ENCODE peak calls at places on chromosomes 13 and 19, in eight cellular contexts. S is cardiac muscle cell, Y is tibial artery, C is astrocyte of the spinal cord, K is left lung, G is thoracic aorta, X is mesothelial cell of epicardium, V is SK-N-SH. M is an unnamed sample.

GRCh38 chr19:1501200-1501595 is 10.2 kb downstream of the REEP6 start:
- DNase-seq in S (no peak), Y (no peak), C (no peak), K (no peak), G (no peak), X (no peak), V (no peak), M (no peak)

GRCh38 chr13:83274679-83275078 is 607.6 kb downstream of the SLITRK1 start:
- DNase-seq in S (no peak), Y (no peak), C (no peak), K (no peak), G (no peak), X (no peak), V (no peak), M (no peak)

GRCh38 chr13:68257111-68257842 is 1027.1 kb upstream of the PCDH9 start:
- DNase-seq in S (no peak), Y (no peak), C (peak), K (no peak), G (no peak), X (no peak), V (no peak), M (no peak)

GRCh38 chr13:27446986-27447583 is 3.3 kb downstream of the MTIF3 start:
- DNase-seq in S (no peak), Y (no peak), C (no peak), K (no peak), G (no peak), X (no peak), V (no peak), M (no peak)

GRCh38 chr19:6686628-6686975 is 16.6 kb upstream of the TNFSF14 start:
- DNase-seq in S (no peak), Y (no peak), C (no peak), K (no peak), G (no peak), X (no peak), V (no peak), M (peak)

GRCh38 chr19:10116085-10116865 is 3.4 kb downstream of the EIF3G start:
- DNase-seq in S (no peak), Y (no peak), C (no peak), K (no peak), G (no peak), X (no peak), V (no peak), M (no peak)

GRCh38 chr19:39827216-39827615 is 6.7 kb downstream of the DYRK1B start:
- DNase-seq in S (no peak), Y (no peak), C (no peak), K (no peak), G (no peak), X (no peak), V (no peak), M (no peak)

GRCh38 chr19:14081797-14082674 is 3.5 kb downstream of the C19orf67 start:
- DNase-seq in S (no peak), Y (peak), C (no peak), K (no peak), G (no peak), X (no peak), V (no peak), M (no peak)

GRCh38 chr19:1379961-1380489 is 3.7 kb upstream of the NDUFS7 start:
- DNase-seq in S (no peak), Y (no peak), C (no peak), K (no peak), G (no peak), X (no peak), V (no peak), M (no peak)

GRCh38 chr13:66513728-66514127 is 716.4 kb downstream of the PCDH9 start:
- DNase-seq in S (no peak), Y (no peak), C (peak), K (no peak), G (no peak), X (no peak), V (no peak), M (no peak)

GRCh38 chr19:3135961-3136683 is at the start of gene GNA15:
- DNase-seq in S (no peak), Y (no peak), C (no peak), K (peak), G (no peak), X (no peak), V (no peak), M (no peak)

GRCh38 chr13:75236774-75237173 is 245.2 kb downstream of the TBC1D4 start:
- DNase-seq in S (no peak), Y (no peak), C (no peak), K (no peak), G (no peak), X (no peak), V (no peak), M (no peak)

GRCh38 chr13:105328212-105328611 is 1207.2 kb downstream of the EFNB2 start:
- DNase-seq in S (no peak), Y (no peak), C (no peak), K (no peak), G (no peak), X (no peak), V (no peak), M (no peak)

GRCh38 chr13:40394304-40394983 is 272.0 kb downstream of the FOXO1 start:
- DNase-seq in S (no peak), Y (no peak), C (no peak), K (no peak), G (no peak), X (no peak), V (no peak), M (no peak)

GRCh38 chr13:107743983-107744382 is 471.4 kb downstream of the LIG4 start:
- DNase-seq in S (no peak), Y (no peak), C (peak), K (no peak), G (no peak), X (no peak), V (no peak), M (no peak)

GRCh38 chr13:111167290-111167689 is 52.2 kb downstream of the ARHGEF7 start:
- DNase-seq in S (no peak), Y (no peak), C (no peak), K (no peak), G (no peak), X (no peak), V (no peak), M (no peak)

GRCh38 chr13:92126399-92126798 is 728.0 kb downstream of the GPC5 start:
- DNase-seq in S (no peak), Y (no peak), C (no peak), K (no peak), G (no peak), X (no peak), V (no peak), M (no peak)

GRCh38 chr19:30635026-30635985 is 263.1 kb downstream of the ZNF536 start:
- DNase-seq in S (no peak), Y (no peak), C (no peak), K (no peak), G (no peak), X (no peak), V (no peak), M (no peak)

GRCh38 chr13:67395577-67395976 is 165.4 kb upstream of the PCDH9 start:
- DNase-seq in S (no peak), Y (no peak), C (no peak), K (no peak), G (no peak), X (no peak), V (no peak), M (no peak)

GRCh38 chr13:111344471-111345191 is 24.2 kb downstream of the TEX29 start:
- DNase-seq in S (peak), Y (no peak), C (peak), K (peak), G (no peak), X (no peak), V (no peak), M (no peak)

GRCh38 chr13:89212186-89212585 is 1541.0 kb downstream of the SLITRK5 start:
- DNase-seq in S (no peak), Y (no peak), C (no peak), K (no peak), G (no peak), X (no peak), V (no peak), M (no peak)

GRCh38 chr19:4415352-4415751 is 12.9 kb downstream of the CHAF1A start:
- DNase-seq in S (no peak), Y (no peak), C (no peak), K (no peak), G (no peak), X (no peak), V (no peak), M (no peak)

GRCh38 chr19:4413588-4413987 is 11.1 kb downstream of the CHAF1A start:
- DNase-seq in S (no peak), Y (no peak), C (no peak), K (no peak), G (no peak), X (no peak), V (no peak), M (no peak)

GRCh38 chr19:4416268-4416667 is 13.8 kb downstream of the CHAF1A start:
- DNase-seq in S (no peak), Y (no peak), C (no peak), K (no peak), G (no peak), X (no peak), V (no peak), M (no peak)

GRCh38 chr19:4414144-4414799 is 11.8 kb downstream of the CHAF1A start:
- DNase-seq in S (no peak), Y (no peak), C (peak), K (no peak), G (no peak), X (no peak), V (no peak), M (no peak)

GRCh38 chr19:4414800-4415251 is 12.4 kb downstream of the CHAF1A start:
- DNase-seq in S (no peak), Y (no peak), C (peak), K (no peak), G (no peak), X (no peak), V (no peak), M (no peak)
- TF ChIP-seq CTCF in S (no peak), Y (no peak), C (no peak), K (no peak), G (no peak), X (no peak), V (no peak), M (no peak)

GRCh38 chr19:18999896-19000620 is 33.3 kb downstream of the SUGP2 start:
- DNase-seq in S (no peak), Y (no peak), C (no peak), K (no peak), G (no peak), X (no peak), V (peak), M (no peak)
- TF ChIP-seq CTCF in S (peak), Y (no peak), C (peak), K (no peak), G (no peak), X (no peak), V (peak), M (peak)

DNA sequence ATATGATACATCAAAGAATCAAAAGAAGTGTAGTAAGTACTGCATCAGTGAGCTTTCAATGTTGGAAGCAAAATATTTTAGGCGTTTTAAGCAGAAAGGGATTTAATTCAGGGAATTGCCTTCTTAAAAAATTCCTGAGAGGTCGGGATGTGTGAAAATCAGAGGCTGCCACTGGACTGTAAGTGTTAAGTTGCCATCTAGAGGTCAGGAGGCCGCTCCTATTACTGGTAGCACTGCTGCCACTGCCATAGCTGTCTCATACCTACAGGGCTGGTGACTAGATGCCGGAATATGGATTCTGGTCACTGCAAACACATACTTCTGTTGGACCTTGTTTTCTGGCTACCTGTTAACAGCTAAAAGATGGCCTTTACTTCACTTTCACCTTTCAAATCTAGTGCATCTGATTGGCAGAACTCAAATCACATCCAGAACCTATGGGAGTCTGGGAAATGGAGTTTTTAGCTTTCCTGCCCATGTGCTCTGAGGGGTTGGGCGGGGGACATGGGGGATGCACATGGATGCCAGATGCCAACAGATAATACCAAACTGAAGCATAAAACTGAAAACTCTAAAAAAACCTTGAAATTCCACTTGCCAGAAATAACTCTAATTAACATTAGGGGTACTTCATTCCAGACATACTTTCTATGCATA is 29.8 kb downstream of the DGKH start:
- DNase-seq in S (peak), Y (no peak), C (no peak), K (no peak), G (no peak), X (no peak), V (peak), M (no peak)
- TF ChIP-seq CTCF in S (no peak), Y (no peak), C (no peak), K (no peak), G (no peak), X (no peak), V (no peak), M (no peak)

DNA sequence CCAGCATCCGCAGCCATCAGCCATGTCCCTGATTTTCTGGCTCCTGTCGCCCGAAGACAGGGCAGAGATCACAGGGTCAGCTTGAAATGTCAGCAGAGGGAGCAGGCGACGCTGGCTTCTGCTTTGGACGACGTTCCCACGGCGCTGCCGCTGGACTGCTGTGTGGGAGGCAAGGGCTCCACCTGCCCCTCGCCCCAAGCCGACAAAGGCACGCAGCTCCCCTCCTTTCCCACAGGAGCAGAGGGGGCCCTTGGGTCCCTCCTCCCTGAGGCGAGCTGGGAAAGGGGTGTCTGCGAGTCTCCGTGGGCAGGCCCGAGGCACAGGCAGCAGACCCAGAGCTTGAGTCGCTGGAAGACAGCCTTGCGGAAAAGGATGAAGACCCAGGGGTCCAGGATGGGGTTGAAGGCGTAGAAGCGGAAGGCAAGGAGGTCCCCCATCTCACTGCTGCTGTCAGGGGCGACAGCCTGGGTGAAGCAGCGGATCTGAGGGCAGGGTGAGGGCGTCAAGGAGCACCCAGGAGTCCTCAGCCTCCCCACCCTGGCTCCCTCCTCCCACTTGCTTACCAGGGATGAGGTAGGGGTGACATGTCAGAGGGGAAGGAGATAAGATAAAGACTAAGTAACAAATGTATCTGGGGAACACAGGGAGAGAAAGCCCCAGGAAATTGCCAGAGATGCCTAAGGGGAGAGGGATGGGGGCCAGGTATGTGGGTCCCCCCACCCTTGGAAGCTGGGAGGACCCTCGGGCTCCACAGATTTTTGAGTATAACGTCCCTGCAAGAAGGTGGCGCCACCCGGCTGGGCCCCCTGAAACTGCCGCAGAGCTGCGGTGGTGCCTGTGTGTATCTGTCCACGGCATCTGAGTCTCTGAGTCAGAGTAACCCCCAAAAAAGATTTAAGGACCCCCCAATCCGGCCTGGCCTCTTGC is 3.4 kb downstream of the PTGIR start:
- DNase-seq in S (no peak), Y (no peak), C (no peak), K (no peak), G (no peak), X (no peak), V (peak), M (no peak)
- TF ChIP-seq CTCF in S (peak), Y (no peak), C (peak), K (no peak), G (no peak), X (peak), V (peak), M (peak)

DNA sequence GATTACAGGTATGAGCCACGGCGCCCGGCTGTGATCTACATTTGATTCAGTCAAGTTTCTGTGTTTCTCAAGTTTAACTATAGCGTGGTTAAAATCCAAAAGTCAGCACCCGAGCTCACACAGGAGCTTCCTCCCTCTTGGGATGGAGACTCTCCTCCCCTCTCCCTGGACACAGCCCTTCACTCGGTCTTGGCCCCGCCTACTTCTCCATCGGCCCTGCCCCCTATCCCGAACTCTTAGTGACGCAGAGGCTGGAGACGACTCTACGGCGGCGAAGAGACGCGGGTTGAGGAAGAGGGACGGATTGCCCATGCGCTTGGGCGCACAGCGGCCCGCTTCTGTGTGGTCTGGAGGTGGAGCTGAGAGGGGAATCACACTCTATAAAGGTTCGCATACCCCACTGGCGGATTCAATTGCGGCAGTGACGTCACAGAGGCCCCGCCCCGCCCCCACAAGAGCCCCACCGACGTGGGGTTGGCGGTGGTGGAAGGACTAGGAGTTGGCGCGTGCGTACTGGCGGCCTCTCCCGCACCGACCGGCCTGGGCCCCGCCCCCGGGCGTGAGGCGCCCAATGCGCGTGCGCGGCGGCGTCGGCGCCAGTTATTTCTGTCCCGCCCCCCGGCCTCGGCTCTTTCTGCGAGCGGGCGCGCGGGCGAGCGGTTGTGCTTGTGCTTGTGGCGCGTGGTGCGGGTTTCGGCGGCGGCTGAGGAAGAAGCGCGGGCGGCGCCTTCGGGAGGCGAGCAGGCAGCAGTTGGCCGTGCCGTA is at the start of gene TRIM28:
- DNase-seq in S (peak), Y (peak), C (peak), K (peak), G (peak), X (peak), V (peak), M (peak)
- TF ChIP-seq CTCF in S (no peak), Y (peak), C (no peak), K (no peak), G (no peak), X (no peak), V (no peak), M (peak)

GRCh38 chr19:49890349-49891311 is 6.1 kb downstream of the IL4I1 start:
- DNase-seq in S (peak), Y (no peak), C (no peak), K (no peak), G (no peak), X (no peak), V (peak), M (no peak)
- TF ChIP-seq CTCF in S (peak), Y (no peak), C (no peak), K (peak), G (no peak), X (no peak), V (no peak), M (peak)

GRCh38 chr13:46605089-46605488 is 52.1 kb downstream of the LRCH1 start:
- DNase-seq in S (no peak), Y (no peak), C (no peak), K (no peak), G (no peak), X (no peak), V (no peak), M (no peak)

GRCh38 chr13:46602531-46602930 is 49.6 kb downstream of the LRCH1 start:
- DNase-seq in S (no peak), Y (no peak), C (no peak), K (no peak), G (no peak), X (no peak), V (no peak), M (no peak)

GRCh38 chr13:46600943-46601311 is 48.0 kb downstream of the LRCH1 start:
- DNase-seq in S (no peak), Y (no peak), C (no peak), K (no peak), G (no peak), X (no peak), V (no peak), M (no peak)

GRCh38 chr13:46604226-46604968 is 51.4 kb downstream of the LRCH1 start:
- DNase-seq in S (no peak), Y (no peak), C (no peak), K (no peak), G (no peak), X (no peak), V (no peak), M (no peak)

GRCh38 chr13:46603165-46603603 is 50.2 kb downstream of the LRCH1 start:
- DNase-seq in S (no peak), Y (no peak), C (no peak), K (no peak), G (no peak), X (no peak), V (no peak), M (no peak)
- TF ChIP-seq CTCF in S (peak), Y (no peak), C (peak), K (no peak), G (no peak), X (no peak), V (peak), M (peak)

GRCh38 chr19:38653028-38653571 is 5.7 kb downstream of the ACTN4 start:
- DNase-seq in S (no peak), Y (peak), C (peak), K (no peak), G (no peak), X (no peak), V (no peak), M (no peak)
- TF ChIP-seq CTCF in S (no peak), Y (peak), C (no peak), K (no peak), G (no peak), X (no peak), V (no peak), M (no peak)

M was measured in chondrocyte.